ENCODE peak calls at places on chromosome 20, in eight cellular contexts. C, W, I, K, N, L, B and V are unnamed samples.

GRCh38 chr20:40592891-40593290 is 96.1 kb downstream of the MAFB start:
- DNase-seq in L (no peak), I (no peak), K (no peak), B (no peak), W (no peak), N (no peak), C (no peak), V (no peak)

GRCh38 chr20:19995220-19995863 is 21.8 kb upstream of the NAA20 start:
- DNase-seq in W (no peak), N (peak; percentile 14), K (peak; percentile 75), B (peak; percentile 74), C (peak; percentile 16), L (peak; percentile 20), I (no peak), V (no peak)

GRCh38 chr20:63215101-63216040 is 560 bp downstream of the YTHDF1 start:
- DNase-seq in C (no peak), I (no peak), B (peak; percentile 72), L (no peak), K (peak; percentile 64), W (no peak), N (no peak), V (no peak)

GRCh38 chr20:58579819-58580492 is 64.8 kb upstream of the APCDD1L start:
- DNase-seq in B (peak; percentile 27), C (no peak), K (no peak), W (no peak), N (no peak), I (no peak), L (no peak), V (no peak)

GRCh38 chr20:17768267-17768666 is 68.5 kb downstream of the BANF2 start:
- DNase-seq in N (no peak), B (no peak), K (no peak), L (no peak), C (no peak), W (no peak), I (no peak), V (no peak)

GRCh38 chr20:47379433-47380150 is 23.1 kb upstream of the ZMYND8 start:
- DNase-seq in N (no peak), B (no peak), L (no peak), W (no peak), I (no peak), C (no peak), K (peak; percentile 78), V (no peak)

GRCh38 chr20:21019831-21020655 is 86.1 kb downstream of the LINC00237 start:
- DNase-seq in C (no peak), K (no peak), B (no peak), L (no peak), I (no peak), W (no peak), N (no peak), V (no peak)

GRCh38 chr20:51625105-51625504 is 82.6 kb upstream of the NFATC2 start:
- DNase-seq in N (no peak), I (no peak), L (no peak), W (no peak), B (no peak), C (no peak), K (no peak), V (no peak)

GRCh38 chr20:11140359-11140758 is 466.6 kb upstream of the JAG1 start:
- DNase-seq in N (no peak), B (no peak), I (no peak), W (no peak), K (peak; percentile 72), C (no peak), L (no peak), V (no peak)

GRCh38 chr20:58650181-58650775 is 805 bp upstream of the STX16 start:
- DNase-seq in C (no peak), W (no peak), I (no peak), K (no peak), L (no peak), B (peak; percentile 79), N (peak; percentile 35), V (peak; percentile 91)